ENCODE peak calls at places on chromosomes 11 and 22, in seven cellular contexts. M, B, E, D, H, T and R are unnamed samples.
A peak's percentile ranks its signal among the peaks of the same experiment; 100 is the strongest.

GRCh38 chr11:133966924-133967598 is 10.3 kb upstream of the IGSF9B start:
- DNase-seq in B (no peak), M (peak; percentile 39), T (peak; percentile 91), D (peak; percentile 38), E (peak; percentile 73), H (peak; percentile 32), R (no peak)

GRCh38 chr11:126011220-126011619 is 51.4 kb downstream of the CDON start:
- DNase-seq in M (no peak), T (no peak), D (no peak), B (no peak), E (no peak), H (no peak), R (no peak)

GRCh38 chr11:507727-508515 is 879 bp upstream of the RNH1 start:
- DNase-seq in E (no peak), D (no peak), H (no peak), M (no peak), T (no peak), B (no peak), R (no peak)

GRCh38 chr11:67299471-67300191 is 3.7 kb upstream of the SSH3 start:
- DNase-seq in E (peak; percentile 62), T (no peak), D (no peak), M (no peak), B (no peak), H (no peak), R (no peak)

GRCh38 chr11:96524475-96524874 is 134.7 kb downstream of the JRKL start:
- DNase-seq in B (no peak), H (no peak), D (no peak), T (no peak), M (no peak), E (no peak), R (no peak)

GRCh38 chr11:134207538-134208239 is 16.1 kb downstream of the NCAPD3 start:
- DNase-seq in D (peak; percentile 57), M (peak; percentile 51), T (peak; percentile 82), B (no peak), H (peak; percentile 47), E (no peak), R (no peak)

GRCh38 chr11:45110562-45110961 is 35.9 kb upstream of the PRDM11 start:
- DNase-seq in D (peak; percentile 48), T (peak; percentile 56), E (peak; percentile 76), M (peak; percentile 74), B (no peak), H (peak; percentile 33), R (no peak)

GRCh38 chr11:120613264-120614226 is 102.0 kb downstream of the GRIK4 start:
- DNase-seq in E (no peak), D (no peak), B (no peak), M (no peak), H (no peak), T (no peak), R (peak; percentile 83)

GRCh38 chr11:13902456-13902855 is 60.1 kb upstream of the SPON1 start:
- DNase-seq in E (peak; percentile 75), T (no peak), H (no peak), B (no peak), D (no peak), M (no peak), R (no peak)

GRCh38 chr11:61728940-61729219 is 23.6 kb upstream of the MYRF start:
- DNase-seq in B (peak; percentile 95), D (no peak), E (no peak), H (no peak), M (peak; percentile 47), T (no peak), R (no peak)

GRCh38 chr11:26014456-26015115 is 317.3 kb upstream of the ANO3 start:
- DNase-seq in M (no peak), H (no peak), T (no peak), E (no peak), B (no peak), D (no peak), R (no peak)

GRCh38 chr11:114271316-114271715 is 24.9 kb upstream of the NNMT start:
- DNase-seq in D (no peak), E (no peak), B (no peak), T (no peak), H (no peak), M (no peak), R (no peak)

GRCh38 chr11:133243832-133244231 is 288.5 kb downstream of the OPCML start:
- DNase-seq in M (no peak), E (no peak), T (peak; percentile 52), D (no peak), B (no peak), H (no peak), R (no peak)

GRCh38 chr22:32552540-32552939 is 77.9 kb downstream of the FBXO7 start:
- DNase-seq in T (no peak), H (no peak), E (no peak), B (no peak), M (no peak), D (no peak), R (no peak)

GRCh38 chr11:132054822-132055221 is 684.4 kb downstream of the NTM start:
- DNase-seq in B (peak; percentile 52), T (no peak), E (no peak), H (no peak), D (no peak), M (no peak), R (no peak)

GRCh38 chr11:124920870-124921609 is 2.0 kb downstream of the HEPN1 start:
- DNase-seq in D (peak; percentile 54), B (no peak), T (peak; percentile 83), H (peak; percentile 44), M (no peak), E (peak; percentile 81), R (no peak)

GRCh38 chr11:30149998-30150397 is 80.8 kb upstream of the FSHB start:
- DNase-seq in B (no peak), T (no peak), M (no peak), H (no peak), D (no peak), E (no peak), R (no peak)

DNA sequence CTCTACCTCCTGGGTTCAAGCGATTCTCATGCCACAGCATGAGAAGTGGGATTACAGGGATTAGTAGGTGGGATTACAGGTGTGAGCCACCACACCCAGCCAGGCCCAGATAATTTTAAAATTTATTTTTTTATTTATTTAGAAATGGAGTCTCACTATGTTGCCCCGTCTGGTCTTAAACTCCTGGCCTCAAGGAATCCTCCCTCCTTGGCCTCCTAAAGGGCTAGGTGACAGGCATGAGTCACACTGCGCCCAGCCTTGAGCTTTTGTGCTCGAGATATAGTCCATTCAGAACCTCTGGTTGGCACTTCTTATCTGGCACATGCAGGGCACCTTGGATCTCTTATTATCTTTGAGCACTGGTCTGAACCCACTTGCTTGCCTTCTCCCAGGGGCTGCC is 1.5 kb upstream of the SLC3A2 start:
- DNase-seq in M (peak; percentile 35), E (no peak), B (no peak), D (no peak), H (no peak), T (no peak), R (no peak)
- TF ChIP-seq POLR2A in M (no peak), E (no peak), B (no peak), D (no peak), H (no peak), T (no peak), R (no peak)

GRCh38 chr11:64358907-64359711 is at the start of gene RPS6KA4:
- DNase-seq in B (peak; percentile 82), H (peak; percentile 73), E (no peak), D (peak; percentile 74), T (peak; percentile 75), M (peak; percentile 77), R (no peak)
- TF ChIP-seq POLR2A in B (peak; percentile 76), H (peak; percentile 42), E (peak; percentile 27), D (no peak), T (no peak), M (peak; percentile 71), R (peak; percentile 82)

GRCh38 chr22:37996079-37996478 is 11.7 kb upstream of the SOX10 start:
- DNase-seq in D (no peak), T (no peak), B (no peak), H (no peak), M (peak; percentile 91), E (no peak), R (no peak)

GRCh38 chr22:37996515-37997246 is 12.3 kb upstream of the SOX10 start:
- DNase-seq in B (no peak), T (no peak), M (no peak), D (no peak), H (no peak), E (no peak), R (no peak)

GRCh38 chr22:37998543-37998942 is 14.2 kb upstream of the SOX10 start:
- DNase-seq in E (no peak), M (no peak), H (no peak), D (no peak), T (no peak), B (no peak), R (no peak)

GRCh38 chr22:37999236-37999635 is 14.9 kb upstream of the SOX10 start:
- DNase-seq in T (no peak), D (no peak), H (no peak), B (no peak), M (no peak), E (no peak), R (no peak)

DNA sequence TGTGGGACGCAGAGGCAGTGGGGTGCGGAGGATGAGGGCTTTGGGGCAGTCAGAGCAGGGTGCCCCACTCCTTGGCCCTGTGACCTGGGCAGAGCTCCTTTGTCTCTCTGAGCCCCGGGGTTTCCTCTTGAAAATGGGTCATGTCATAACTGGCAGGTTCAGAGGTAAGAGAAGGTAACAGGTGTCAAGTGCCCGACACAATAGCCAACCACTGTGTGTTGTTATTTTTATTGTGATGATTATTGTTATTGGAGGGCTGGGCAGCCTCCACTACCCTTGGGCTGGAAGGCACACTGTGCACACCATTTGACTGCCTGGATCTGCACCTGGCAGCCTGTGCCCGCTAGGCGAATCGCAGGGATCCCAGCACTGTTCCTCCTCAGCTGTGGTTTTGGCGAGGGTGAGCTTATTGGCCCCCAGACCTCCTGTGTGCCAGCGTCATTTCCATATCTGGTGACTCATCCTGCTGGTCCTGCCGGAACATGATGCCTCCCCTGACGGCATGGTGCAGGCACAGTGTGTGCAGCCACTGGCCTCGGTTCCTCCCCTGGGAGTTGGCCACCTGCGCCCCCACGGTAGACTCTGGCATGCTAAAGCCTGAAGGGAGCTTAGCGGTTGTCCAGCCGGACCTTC is 15.4 kb upstream of the SOX10 start:
- DNase-seq in E (no peak), D (no peak), T (no peak), M (peak; percentile 93), B (peak; percentile 86), H (no peak), R (no peak)
- TF ChIP-seq POLR2A in E (no peak), D (no peak), T (no peak), M (no peak), B (no peak), H (no peak), R (no peak)

GRCh38 chr11:102112654-102112926 is 2.3 kb downstream of the YAP1 start:
- DNase-seq in D (no peak), M (no peak), T (peak; percentile 30), B (no peak), H (no peak), E (no peak), R (no peak)

GRCh38 chr11:102110761-102111010 is 439 bp downstream of the YAP1 start:
- DNase-seq in M (no peak), E (no peak), D (no peak), T (no peak), H (no peak), B (no peak), R (no peak)

GRCh38 chr11:102111787-102112653 is 1.8 kb downstream of the YAP1 start:
- DNase-seq in H (peak; percentile 43), E (peak; percentile 73), D (peak; percentile 72), M (peak; percentile 15), B (peak; percentile 56), T (no peak), R (no peak)

GRCh38 chr11:102109896-102110760 is at the start of gene YAP1:
- DNase-seq in T (peak; percentile 91), M (peak; percentile 78), B (peak; percentile 42), E (peak; percentile 94), H (peak; percentile 89), D (peak; percentile 88), R (no peak)

GRCh38 chr11:102111011-102111786 is 952 bp downstream of the YAP1 start:
- DNase-seq in H (peak; percentile 71), T (peak; percentile 90), M (peak; percentile 8), D (peak; percentile 79), B (peak; percentile 26), E (peak; percentile 89), R (no peak)
- TF ChIP-seq POLR2A in H (no peak), T (peak; percentile 84), M (no peak), D (no peak), B (no peak), E (peak; percentile 38), R (no peak)